ENCODE peak calls at places on chromosomes 5 and 9, in ten cellular contexts. E, I, X, B, K, R, S, M, G and L are unnamed samples.

GRCh38 chr5:121974261-121974660 is 12.5 kb downstream of the SRFBP1 start:
- DNase-seq in I (no peak), S (no peak), R (no peak), E (no peak), K (no peak), X (no peak), G (no peak), B (no peak), M (no peak), L (peak; percentile 13)

GRCh38 chr9:86036555-86036954 is 62.8 kb downstream of the GOLM1 start:
- DNase-seq in R (no peak), X (no peak), B (no peak), S (no peak), I (no peak), K (no peak), E (no peak), M (no peak), G (no peak), L (no peak)

GRCh38 chr9:117265253-117265652 is 149.6 kb downstream of the ASTN2 start:
- DNase-seq in S (peak; percentile 87), I (no peak), R (peak; percentile 79), K (peak; percentile 8), X (no peak), E (no peak), M (no peak), G (no peak), B (no peak), L (no peak)

GRCh38 chr9:126126012-126126411 is 200.6 kb upstream of the MVB12B start:
- DNase-seq in M (no peak), I (no peak), B (no peak), X (peak; percentile 38), E (no peak), K (no peak), S (no peak), G (no peak), R (no peak), L (no peak)

GRCh38 chr9:135898634-135899407 is 8.5 kb downstream of the CAMSAP1 start:
- DNase-seq in E (no peak), S (no peak), G (no peak), X (no peak), K (no peak), R (no peak), I (no peak), M (no peak), B (no peak), L (no peak)

GRCh38 chr9:121574771-121575519 is 75.3 kb upstream of the GGTA1 start:
- DNase-seq in M (no peak), G (no peak), I (no peak), E (no peak), B (no peak), X (no peak), R (no peak), K (no peak), S (no peak), L (no peak)

GRCh38 chr9:25003686-25004085 is 458.0 kb upstream of the IZUMO3 start:
- DNase-seq in M (no peak), X (no peak), B (peak; percentile 25), E (no peak), G (no peak), I (peak; percentile 8), K (no peak), S (no peak), R (no peak), L (no peak)

GRCh38 chr5:146544232-146544631 is 28.2 kb upstream of the GPR151 start:
- DNase-seq in M (no peak), E (no peak), B (no peak), I (no peak), K (no peak), X (no peak), S (no peak), G (no peak), R (no peak), L (no peak)

GRCh38 chr9:22103650-22104575 is 94.8 kb upstream of the CDKN2B start:
- DNase-seq in E (no peak), K (no peak), X (no peak), S (no peak), B (no peak), G (no peak), R (no peak), M (no peak), I (no peak), L (peak; percentile 77)

GRCh38 chr5:144307726-144308125 is 137.1 kb downstream of the KCTD16 start:
- DNase-seq in R (peak; percentile 28), B (no peak), E (no peak), I (peak; percentile 27), K (no peak), X (no peak), G (no peak), M (no peak), S (no peak), L (no peak)

GRCh38 chr9:134222018-134222573 is 57.7 kb upstream of the RNU6ATAC start:
- DNase-seq in K (no peak), B (no peak), X (no peak), S (peak; percentile 73), I (no peak), E (no peak), M (no peak), R (no peak), G (no peak), L (no peak)

GRCh38 chr5:137751869-137752491 is 2.2 kb downstream of the HNRNPA0 start:
- DNase-seq in K (no peak), G (no peak), I (peak; percentile 74), M (no peak), X (peak; percentile 33), E (peak; percentile 51), B (no peak), S (no peak), R (peak; percentile 48), L (peak; percentile 28)

GRCh38 chr9:121732886-121733285 is 81.5 kb downstream of the DAB2IP start:
- DNase-seq in G (no peak), S (no peak), M (no peak), X (no peak), R (no peak), E (peak; percentile 30), I (no peak), K (no peak), B (no peak), L (no peak)

GRCh38 chr5:57346336-57346735 is 136.3 kb downstream of the ACTBL2 start:
- DNase-seq in S (no peak), M (no peak), E (no peak), K (no peak), B (no peak), R (no peak), G (no peak), X (no peak), I (no peak), L (peak; percentile 69)

GRCh38 chr9:95044731-95045508 is 272.6 kb downstream of the FANCC start:
- DNase-seq in R (no peak), M (no peak), S (no peak), I (peak; percentile 90), E (no peak), X (peak; percentile 84), K (no peak), G (no peak), B (peak; percentile 71), L (peak; percentile 92)

GRCh38 chr5:136279314-136279713 is 86.0 kb downstream of the TRPC7 start:
- DNase-seq in K (no peak), M (no peak), R (no peak), S (peak; percentile 76), I (no peak), E (no peak), B (no peak), X (no peak), G (no peak), L (no peak)

GRCh38 chr5:160799160-160799559 is 52.9 kb downstream of the ATP10B start:
- DNase-seq in K (no peak), X (no peak), S (no peak), R (no peak), G (no peak), B (no peak), I (no peak), E (peak; percentile 29), M (no peak), L (peak; percentile 5)

GRCh38 chr5:82359286-82359685 is 81.1 kb upstream of the RPS23 start:
- DNase-seq in I (no peak), M (no peak), X (no peak), K (no peak), G (no peak), E (no peak), R (no peak), S (no peak), B (no peak), L (no peak)

GRCh38 chr9:15253197-15253596 is 53.8 kb downstream of the TTC39B start:
- DNase-seq in K (no peak), M (no peak), R (no peak), I (no peak), E (no peak), S (no peak), B (no peak), G (no peak), X (no peak), L (peak; percentile 8)

GRCh38 chr9:2816476-2817141 is 27.3 kb downstream of the PUM3 start:
- DNase-seq in R (no peak), I (no peak), E (no peak), B (no peak), X (no peak), G (no peak), M (no peak), S (no peak), K (no peak), L (no peak)

GRCh38 chr9:121686930-121687541 is 35.6 kb downstream of the DAB2IP start:
- DNase-seq in G (peak; percentile 71), K (peak; percentile 44), R (peak; percentile 74), S (peak; percentile 96), B (peak; percentile 73), E (peak; percentile 77), X (peak; percentile 87), I (peak; percentile 73), M (peak; percentile 35), L (peak; percentile 69)